ENCODE peak calls at places on chromosomes 3 and 15, in six cellular contexts. V, K, U, M, O and C are unnamed samples.

GRCh38 chr3:186427627-186428026 is 65.6 kb upstream of the DGKG start:
- DNase-seq in O (no peak), M (no peak), K (no peak), V (no peak), U (no peak), C (no peak)

GRCh38 chr3:174186339-174186984 is 672.7 kb upstream of the NAALADL2 start:
- DNase-seq in V (no peak), K (no peak), O (no peak), U (no peak), M (no peak), C (no peak)

GRCh38 chr3:159814161-159814560 is 174.5 kb upstream of the IL12A start:
- DNase-seq in U (peak), M (no peak), V (peak), O (no peak), K (no peak), C (no peak)

GRCh38 chr15:61831505-61831921 is 228.7 kb downstream of the VPS13C start:
- DNase-seq in M (no peak), U (no peak), O (no peak), K (no peak), V (no peak), C (no peak)

GRCh38 chr15:30001592-30001991 is 81.2 kb upstream of the GOLGA8J start:
- DNase-seq in K (no peak), U (no peak), O (no peak), M (no peak), V (no peak), C (no peak)

GRCh38 chr3:18812316-18812715 is 336.0 kb upstream of the KCNH8 start:
- DNase-seq in O (no peak), M (no peak), U (no peak), V (no peak), K (no peak), C (no peak)

GRCh38 chr3:194657439-194657838 is 14.6 kb downstream of the LSG1 start:
- DNase-seq in O (no peak), K (no peak), V (no peak), M (no peak), U (no peak), C (no peak)

GRCh38 chr3:115040673-115041286 is 106.3 kb downstream of the ZBTB20 start:
- DNase-seq in K (peak), U (no peak), V (peak), M (peak), O (no peak), C (peak)

GRCh38 chr3:15889936-15890335 is 92.2 kb upstream of the ANKRD28 start:
- DNase-seq in M (no peak), V (no peak), U (no peak), O (no peak), K (no peak), C (no peak)

GRCh38 chr3:49841126-49841525 is 15.2 kb downstream of the TRAIP start:
- DNase-seq in M (no peak), K (no peak), O (no peak), U (no peak), V (no peak), C (no peak)

GRCh38 chr3:47578691-47579632 is at the start of gene CSPG5:
- DNase-seq in M (no peak), V (peak), K (no peak), O (peak), U (no peak), C (peak)

GRCh38 chr3:125261031-125261430 is 48.5 kb upstream of the SLC12A8 start:
- DNase-seq in M (no peak), U (no peak), V (no peak), K (no peak), O (no peak), C (no peak)

GRCh38 chr3:23623841-23624240 is 181.9 kb upstream of the UBE2E1 start:
- DNase-seq in U (no peak), O (no peak), M (no peak), V (no peak), K (no peak), C (no peak)

GRCh38 chr3:128072454-128073184 is 20.4 kb downstream of the SEC61A1 start:
- DNase-seq in K (no peak), M (no peak), U (peak), O (no peak), V (no peak), C (no peak)

GRCh38 chr3:129756871-129757270 is 136.6 kb downstream of the TMCC1 start:
- DNase-seq in V (no peak), U (no peak), K (no peak), O (no peak), M (no peak), C (no peak)

GRCh38 chr3:40043444-40043755 is 234.0 kb downstream of the MYRIP start:
- DNase-seq in V (no peak), M (no peak), U (no peak), K (no peak), O (no peak), C (no peak)

GRCh38 chr3:19543212-19543841 is 390.7 kb downstream of the EFHB start:
- DNase-seq in K (no peak), V (no peak), M (no peak), O (no peak), U (no peak), C (no peak)

GRCh38 chr3:3110299-3110630 is at the start of gene IL5RA:
- DNase-seq in K (no peak), M (no peak), V (no peak), O (no peak), U (no peak), C (peak)

GRCh38 chr15:74816624-74817369 is 4.2 kb downstream of the LMAN1L start:
- DNase-seq in O (no peak), K (no peak), V (peak), U (peak), M (no peak), C (no peak)

GRCh38 chr15:74240002-74240568 is 4.0 kb downstream of the CCDC33 start:
- DNase-seq in M (no peak), O (peak), V (peak), U (peak), K (peak), C (no peak)

GRCh38 chr15:90640862-90641261 is 76.3 kb upstream of the BLM start:
- DNase-seq in U (no peak), V (no peak), O (no peak), K (no peak), M (no peak), C (no peak)

GRCh38 chr15:81710328-81710727 is 335.5 kb downstream of the MEX3B start:
- DNase-seq in M (no peak), V (no peak), K (no peak), U (no peak), O (no peak), C (no peak)

GRCh38 chr15:90862964-90863721 is 5.2 kb upstream of the FURIN start:
- DNase-seq in O (no peak), K (peak), M (no peak), V (no peak), U (no peak), C (no peak)

GRCh38 chr15:62486041-62486440 is 321.0 kb upstream of the C2CD4B start:
- DNase-seq in M (no peak), O (no peak), U (no peak), V (no peak), K (no peak), C (no peak)

GRCh38 chr3:126131881-126132750 is 48.2 kb upstream of the SLC41A3 start:
- DNase-seq in K (peak), U (no peak), O (peak), V (peak), M (no peak), C (no peak)

GRCh38 chr3:58013973-58014649 is 5.9 kb downstream of the FLNB start:
- DNase-seq in O (peak), V (peak), U (no peak), K (peak), M (no peak), C (no peak)

GRCh38 chr3:48642605-48643004 is 7.3 kb upstream of the SLC26A6 start:
- DNase-seq in K (no peak), M (no peak), U (no peak), V (no peak), O (no peak), C (no peak)

GRCh38 chr15:65836665-65837064 is 32.6 kb upstream of the RAB11A start:
- DNase-seq in U (no peak), V (no peak), M (no peak), K (no peak), O (no peak), C (no peak)

GRCh38 chr3:127637546-127637945 is 8.6 kb downstream of the PODXL2 start:
- DNase-seq in M (no peak), K (no peak), U (no peak), V (no peak), O (peak), C (peak)

GRCh38 chr3:192090586-192090985 is 629.6 kb downstream of the PYDC2 start:
- DNase-seq in K (no peak), V (no peak), O (no peak), M (no peak), U (no peak), C (no peak)

GRCh38 chr15:66912001-66912400 is 153.4 kb upstream of the SMAD3 start:
- DNase-seq in M (no peak), U (no peak), O (no peak), K (no peak), V (no peak), C (peak)

GRCh38 chr15:75680007-75680789 is 32.5 kb downstream of the CSPG4 start:
- DNase-seq in V (no peak), U (no peak), O (no peak), M (no peak), K (no peak), C (no peak)

GRCh38 chr3:137304313-137305056 is 346.7 kb downstream of the IL20RB start:
- DNase-seq in U (no peak), K (no peak), M (no peak), O (no peak), V (no peak), C (no peak)

GRCh38 chr3:3573341-3573740 is 225.9 kb upstream of the LRRN1 start:
- DNase-seq in U (no peak), O (no peak), K (no peak), V (no peak), M (no peak), C (no peak)

GRCh38 chr15:78790027-78790426 is 21.2 kb downstream of the ADAMTS7 start:
- DNase-seq in M (no peak), O (no peak), U (no peak), K (no peak), V (no peak), C (no peak)

GRCh38 chr3:10744098-10744465 is 71.9 kb upstream of the SLC6A11 start:
- DNase-seq in U (no peak), V (no peak), K (no peak), M (no peak), O (no peak), C (no peak)

GRCh38 chr15:78083687-78084358 is 6.3 kb upstream of the TBC1D2B start:
- DNase-seq in V (peak), M (no peak), O (peak), U (no peak), K (no peak), C (no peak)